ENCODE peak calls at places on chromosomes 7 and 10, in seven cellular contexts. B, R, F, A, D, L and C are unnamed samples. For H3K27me3, the result is how much of the 10 kb centered on the place peaks cover.

GRCh38 chr7:107035446-107035845 is 9.1 kb upstream of the PRKAR2B start:
- DNase-seq in R (no peak), D (no peak), B (no peak), F (no peak), L (peak), A (no peak), C (no peak)

GRCh38 chr10:4256971-4257370 is 472.0 kb upstream of the KLF6 start:
- DNase-seq in B (no peak), D (no peak), L (no peak), F (no peak), A (no peak), R (no peak), C (no peak)

GRCh38 chr10:88097092-88097894 is 233.9 kb downstream of the PTEN start:
- DNase-seq in D (no peak), A (no peak), L (no peak), F (no peak), R (no peak), B (no peak), C (no peak)

GRCh38 chr10:129958118-129958685 is 5.9 kb downstream of the EBF3 start:
- DNase-seq in B (no peak), L (no peak), R (no peak), F (no peak), D (no peak), A (no peak), C (no peak)

GRCh38 chr10:103473261-103473671 is 5.8 kb downstream of the CALHM3 start:
- DNase-seq in L (no peak), B (peak), A (no peak), D (no peak), R (no peak), F (no peak), C (no peak)

GRCh38 chr7:107014381-107015023 is 30.0 kb upstream of the PRKAR2B start:
- DNase-seq in F (no peak), L (peak), D (no peak), A (no peak), B (no peak), R (no peak), C (no peak)

GRCh38 chr7:93359520-93360198 is 127.5 kb downstream of the VPS50 start:
- DNase-seq in D (no peak), L (no peak), B (no peak), R (no peak), A (no peak), F (no peak), C (no peak)

GRCh38 chr7:44466300-44467216 is 23.9 kb downstream of the NUDCD3 start:
- DNase-seq in L (peak), B (no peak), F (no peak), D (no peak), R (no peak), A (no peak), C (no peak)

GRCh38 chr10:17273403-17273802 is 45.4 kb downstream of the VIM start:
- DNase-seq in D (no peak), B (no peak), A (no peak), R (no peak), L (peak), F (no peak), C (no peak)

GRCh38 chr7:29154076-29154475 is 7.7 kb upstream of the CPVL start:
- DNase-seq in B (no peak), A (no peak), R (no peak), F (no peak), L (no peak), D (no peak), C (no peak)

GRCh38 chr7:136166521-136166920 is 189.4 kb upstream of the MTPN start:
- DNase-seq in R (no peak), D (no peak), A (no peak), B (no peak), F (no peak), L (no peak), C (no peak)

GRCh38 chr7:16926283-16926682 is 44.5 kb upstream of the AGR3 start:
- DNase-seq in A (no peak), R (no peak), F (no peak), B (no peak), L (peak), D (no peak), C (peak)

GRCh38 chr7:44222074-44222473 is 21.3 kb downstream of the YKT6 start:
- DNase-seq in R (peak), F (no peak), D (no peak), L (no peak), B (no peak), A (peak), C (peak)

GRCh38 chr10:23065549-23065948 is 29.8 kb upstream of the MSRB2 start:
- DNase-seq in L (peak), B (peak), D (peak), F (no peak), R (peak), A (no peak), C (peak)

GRCh38 chr7:142345817-142346216 is 88.0 kb upstream of the PRSS58 start:
- DNase-seq in D (no peak), R (no peak), B (no peak), F (peak), A (no peak), L (no peak), C (no peak)

GRCh38 chr10:133224861-133225366 is 5.1 kb upstream of the UTF1 start:
- DNase-seq in R (no peak), D (no peak), B (peak), F (no peak), L (no peak), A (no peak), C (no peak)

GRCh38 chr10:117159390-117159789 is 21.3 kb upstream of the VAX1 start:
- DNase-seq in F (no peak), A (no peak), L (no peak), R (no peak), D (no peak), B (no peak), C (no peak)
- H3K27me3 ChIP-seq in F (under half), A (under half), L (under half), R (half or more), D (under half), B (under half), C (under half)

DNA sequence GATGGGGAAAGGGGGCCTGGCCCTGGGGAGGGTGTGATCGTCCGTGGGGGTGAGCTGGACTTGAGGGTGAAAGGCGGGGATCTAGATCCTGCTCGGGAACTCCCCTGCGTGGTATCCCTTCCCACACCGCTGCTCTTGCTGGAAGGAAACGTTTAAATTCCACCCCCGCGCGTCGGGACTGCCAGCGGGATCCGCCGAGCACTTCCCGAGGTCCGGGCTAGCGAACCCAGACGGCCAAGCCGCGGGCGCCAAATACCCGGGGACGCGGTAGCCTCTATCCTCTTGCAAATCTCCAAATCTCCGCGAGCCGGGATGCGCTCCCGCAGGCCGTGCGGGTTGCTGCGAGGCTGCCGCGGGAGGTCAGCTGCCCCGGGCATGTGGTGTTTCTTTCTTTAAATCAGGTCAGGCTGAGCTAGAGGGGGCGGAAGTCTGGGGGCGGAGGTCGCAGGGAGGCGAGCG is 904 bp downstream of the NPTX2 start:
- DNase-seq in F (no peak), A (no peak), R (no peak), D (no peak), L (no peak), B (no peak), C (no peak)
- H3K27me3 ChIP-seq in F (under half), A (under half), R (under half), D (under half), L (under half), B (under half), C (under half)

GRCh38 chr10:61899663-61899996 is 1.9 kb upstream of the ARID5B start:
- DNase-seq in L (no peak), A (no peak), F (no peak), D (no peak), R (no peak), B (no peak), C (no peak)

GRCh38 chr10:61896854-61897661 is 4.4 kb upstream of the ARID5B start:
- DNase-seq in D (no peak), B (peak), F (peak), R (peak), A (peak), L (peak), C (peak)

GRCh38 chr10:61899045-61899444 is 2.5 kb upstream of the ARID5B start:
- DNase-seq in R (no peak), B (no peak), L (peak), F (no peak), A (no peak), D (no peak), C (no peak)

GRCh38 chr10:61898435-61898778 is 3.1 kb upstream of the ARID5B start:
- DNase-seq in F (no peak), B (no peak), D (no peak), R (no peak), L (no peak), A (peak), C (no peak)

DNA sequence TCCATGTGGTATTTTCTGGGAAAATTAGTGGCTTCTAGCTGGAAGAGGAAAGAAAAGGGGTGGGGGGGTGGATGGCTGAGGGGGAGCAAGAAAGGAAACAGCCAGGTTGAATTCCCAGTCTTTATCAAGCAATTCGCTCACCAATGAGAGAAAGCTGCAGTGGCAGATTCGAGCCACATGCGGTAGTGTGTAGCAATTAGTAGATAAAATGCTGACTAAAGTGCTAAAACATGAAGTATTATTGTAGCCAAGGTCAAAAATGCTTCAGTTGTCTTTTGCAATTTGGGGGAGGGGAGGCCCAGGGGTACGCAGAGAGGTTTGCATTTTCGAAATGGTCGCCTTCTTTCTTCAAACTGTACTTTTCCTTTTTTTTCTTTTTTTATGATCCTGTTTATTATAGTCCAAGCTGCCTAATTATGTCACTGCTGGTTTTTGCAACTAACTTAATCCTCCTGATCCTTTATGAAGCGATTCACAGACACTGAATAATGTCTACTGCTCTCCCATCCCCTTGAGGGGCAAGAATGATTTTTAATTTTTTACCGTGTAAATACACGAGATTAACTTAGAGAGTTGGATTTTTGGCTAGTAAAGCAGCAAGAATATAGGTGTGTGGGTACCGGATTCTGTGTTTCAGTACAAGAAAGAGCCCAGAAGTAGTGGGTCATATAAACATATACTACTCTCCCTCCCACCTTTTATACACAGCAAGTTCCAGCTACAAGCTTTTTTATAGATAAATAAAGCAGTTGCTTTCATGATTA is 3.6 kb upstream of the ARID5B start:
- DNase-seq in A (peak), D (no peak), F (peak), B (peak), R (peak), L (peak), C (peak)
- H3K27me3 ChIP-seq in A (under half), D (under half), F (under half), B (under half), R (under half), L (under half), C (under half)

DNA sequence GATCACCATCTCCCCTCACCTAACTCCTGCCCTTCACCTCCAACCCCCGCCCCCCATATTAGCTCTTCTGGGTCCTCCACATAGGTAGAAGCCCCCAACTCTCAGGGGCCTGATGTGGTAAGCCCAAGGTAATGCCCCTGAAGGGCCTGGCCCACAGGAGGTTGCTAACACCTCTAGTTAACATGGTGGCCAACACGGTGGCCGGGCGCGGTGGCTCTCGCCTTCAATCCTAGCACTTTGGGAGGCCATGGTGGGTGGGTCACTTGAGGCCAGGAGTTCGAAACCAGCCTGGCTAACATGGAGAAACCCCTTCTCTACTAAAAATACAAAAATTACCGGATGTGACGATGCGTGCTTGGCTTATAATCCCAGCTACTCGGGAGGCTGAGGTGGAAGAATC is 954 bp upstream of the MLXIPL start:
- DNase-seq in R (no peak), F (no peak), A (no peak), L (no peak), D (no peak), B (no peak), C (no peak)
- H3K27me3 ChIP-seq in R (half or more), F (under half), A (under half), L (under half), D (under half), B (under half), C (under half)

GRCh38 chr10:11457336-11457735 is 154.1 kb downstream of the USP6NL start:
- DNase-seq in L (no peak), F (no peak), B (no peak), R (no peak), D (no peak), A (no peak), C (no peak)
- H3K27me3 ChIP-seq in L (under half), F (under half), B (under half), R (under half), D (under half), A (under half), C (under half)

GRCh38 chr7:157022681-157023588 is 12.5 kb upstream of the MNX1 start:
- DNase-seq in A (peak), R (peak), B (no peak), F (no peak), L (no peak), D (no peak), C (no peak)

GRCh38 chr7:157020514-157021070 is 10.1 kb upstream of the MNX1 start:
- DNase-seq in D (no peak), B (no peak), R (no peak), A (no peak), L (no peak), F (no peak), C (no peak)

GRCh38 chr7:157019718-157020451 is 9.4 kb upstream of the MNX1 start:
- DNase-seq in L (no peak), B (no peak), R (no peak), D (no peak), F (no peak), A (no peak), C (no peak)

GRCh38 chr7:157021893-157022680 is 11.6 kb upstream of the MNX1 start:
- DNase-seq in A (no peak), F (no peak), D (no peak), R (no peak), L (no peak), B (no peak), C (no peak)

DNA sequence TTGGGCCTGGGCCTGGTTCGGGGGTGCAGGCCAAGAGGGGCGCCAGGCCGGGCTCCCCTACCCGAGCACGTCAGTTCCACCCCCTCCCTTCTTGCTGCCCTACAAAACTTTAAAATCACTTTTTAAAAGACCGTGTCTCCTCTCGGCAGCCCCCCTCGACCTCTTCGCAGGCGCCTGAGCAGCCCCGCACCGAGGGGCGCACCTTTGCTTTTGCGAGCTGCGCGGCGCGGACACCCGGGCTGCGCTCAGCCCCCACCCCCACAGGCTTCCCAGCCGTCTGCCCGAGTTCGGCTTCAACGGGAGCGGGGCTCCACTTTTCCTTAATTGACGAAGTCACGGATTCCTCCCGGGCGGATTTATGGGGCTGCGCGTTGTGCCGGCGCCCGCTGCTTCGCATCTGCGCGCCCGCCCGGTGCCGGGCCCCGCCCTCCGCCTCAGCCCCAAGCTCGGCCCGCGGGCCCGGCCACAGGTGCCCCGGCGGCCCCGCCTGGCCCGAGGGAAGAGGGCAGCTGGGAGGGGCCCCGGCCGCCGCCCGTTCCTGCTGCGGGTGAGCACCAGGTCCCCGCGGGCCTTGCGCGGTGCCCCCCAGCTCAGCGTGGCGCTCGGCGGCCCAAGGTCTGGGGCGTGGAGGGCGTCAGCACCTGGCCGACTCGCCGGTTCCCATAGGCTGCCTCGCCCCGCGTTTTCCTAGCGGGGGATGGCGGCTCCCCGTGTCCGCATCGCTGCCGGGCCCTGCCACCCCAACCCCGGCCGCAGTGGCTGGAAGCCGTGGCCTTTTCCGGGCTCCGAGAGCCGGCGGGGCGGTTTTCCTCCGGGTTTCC is 10.8 kb upstream of the MNX1 start:
- DNase-seq in F (no peak), L (no peak), B (no peak), D (no peak), R (no peak), A (no peak), C (no peak)
- H3K27me3 ChIP-seq in F (under half), L (half or more), B (under half), D (half or more), R (half or more), A (under half), C (under half)

DNA sequence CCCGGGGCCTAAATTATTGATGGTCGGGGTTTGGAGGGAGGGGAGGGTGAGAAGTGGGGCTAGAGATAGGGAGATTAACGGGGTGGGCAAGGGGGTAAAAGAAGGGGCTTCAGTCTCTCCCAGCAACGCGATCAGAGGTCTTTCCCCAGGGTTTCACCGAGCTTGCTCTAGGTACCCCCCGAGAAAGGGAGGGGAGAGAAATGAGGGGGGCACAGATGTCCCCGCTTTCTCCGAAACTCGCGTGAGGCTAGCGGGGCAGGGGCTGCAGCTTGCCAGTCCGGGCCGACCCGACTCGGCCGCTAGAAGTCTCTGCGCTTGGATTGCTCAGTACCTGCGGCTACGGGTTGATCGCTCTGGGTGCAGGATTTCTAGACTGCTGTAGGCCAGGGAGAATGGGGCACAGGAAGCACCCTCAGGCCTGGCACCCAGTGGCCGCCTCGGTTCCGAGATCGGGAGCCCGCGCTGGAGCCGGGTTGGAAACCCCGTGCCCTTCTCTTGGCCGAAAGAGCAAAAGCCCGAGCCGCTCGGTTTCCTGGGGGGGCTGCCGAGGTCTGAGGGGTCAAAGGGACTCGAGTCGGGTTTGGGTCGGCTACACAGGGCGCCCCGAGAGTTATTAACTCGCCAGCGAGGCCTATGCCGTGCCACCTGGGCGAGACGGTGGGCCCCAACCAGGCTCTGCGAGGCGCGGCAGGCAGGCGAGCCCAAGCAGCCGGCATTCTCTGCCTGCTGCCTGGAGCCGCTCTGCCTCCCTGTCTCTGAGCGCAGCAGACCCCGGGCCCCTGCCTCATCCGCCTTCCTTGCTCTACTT is 3.1 kb downstream of the PAX2 start:
- DNase-seq in A (no peak), B (no peak), L (no peak), F (no peak), D (no peak), R (no peak), C (no peak)
- H3K27me3 ChIP-seq in A (under half), B (under half), L (half or more), F (under half), D (half or more), R (half or more), C (under half)

GRCh38 chr7:157923903-157924630 is 587.3 kb downstream of the DNAJB6 start:
- DNase-seq in B (no peak), A (no peak), R (no peak), L (no peak), D (no peak), F (no peak), C (no peak)

GRCh38 chr7:157916946-157917670 is 580.3 kb downstream of the DNAJB6 start:
- DNase-seq in R (no peak), A (no peak), L (no peak), F (no peak), D (no peak), B (no peak), C (no peak)

GRCh38 chr7:157918326-157918725 is 581.5 kb downstream of the DNAJB6 start:
- DNase-seq in R (no peak), A (no peak), D (no peak), B (no peak), F (no peak), L (no peak), C (no peak)
- H3K27me3 ChIP-seq in R (under half), A (under half), D (under half), B (under half), F (under half), L (under half), C (under half)

GRCh38 chr7:76349313-76349885 is 9.4 kb downstream of the YWHAG start:
- DNase-seq in F (no peak), R (no peak), B (no peak), A (no peak), D (no peak), L (no peak), C (no peak)

GRCh38 chr7:76353744-76354143 is 5.0 kb downstream of the YWHAG start:
- DNase-seq in R (no peak), A (no peak), B (no peak), F (no peak), L (no peak), D (no peak), C (no peak)

GRCh38 chr7:76354516-76354915 is 4.3 kb downstream of the YWHAG start:
- DNase-seq in R (no peak), A (no peak), D (no peak), L (no peak), B (no peak), F (no peak), C (no peak)

GRCh38 chr7:76351372-76351771 is 7.4 kb downstream of the YWHAG start:
- DNase-seq in R (no peak), D (no peak), B (no peak), F (no peak), L (no peak), A (no peak), C (no peak)

DNA sequence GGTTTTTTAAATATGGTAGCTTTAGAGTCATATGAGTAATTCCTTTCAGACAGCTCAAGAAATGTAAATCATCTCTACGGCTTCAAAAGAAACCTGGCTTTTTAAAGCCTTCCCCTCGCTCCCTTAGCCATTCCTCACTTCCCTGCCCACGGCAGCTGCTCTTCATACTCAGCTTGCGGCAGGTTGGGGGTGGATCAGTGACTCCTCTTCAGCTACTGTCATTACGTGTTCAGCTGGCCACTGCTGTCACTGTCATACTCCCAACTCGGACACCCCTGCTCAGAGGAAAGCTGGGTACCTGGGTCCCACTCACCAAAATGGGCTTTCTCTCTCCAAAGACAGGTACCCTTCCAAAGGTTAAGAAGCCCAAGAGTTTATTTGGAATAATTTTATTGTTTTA is 6.6 kb downstream of the YWHAG start:
- DNase-seq in A (no peak), R (no peak), F (no peak), D (no peak), B (no peak), L (no peak), C (peak)
- H3K27me3 ChIP-seq in A (under half), R (under half), F (under half), D (under half), B (under half), L (under half), C (under half)